ENCODE peak calls at places on chromosomes 1 and 21, in nine cellular contexts. V is heart left ventricle, K is HCT116, Z is AG04450, W is mammary epithelial cell, G is fibroblast of lung, B is aorta, A is uterus, X is cardiac muscle cell. M is an unnamed sample.

GRCh38 chr1:246537441-246537840 is 28.6 kb downstream of the TFB2M start:
- DNase-seq in K (no peak), G (no peak), Z (no peak), W (no peak), A (no peak), X (no peak), V (no peak), B (no peak), M (no peak)

GRCh38 chr21:42002421-42002958 is 7.7 kb downstream of the ZBTB21 start:
- DNase-seq in V (no peak), B (no peak), A (no peak), G (peak; percentile 72), K (no peak), W (peak; percentile 66), X (peak; percentile 61), Z (peak; percentile 86), M (no peak)

GRCh38 chr1:54407201-54407956 is 1.2 kb upstream of the SSBP3 start:
- DNase-seq in V (peak; percentile 81), Z (peak; percentile 83), K (peak; percentile 94), B (peak; percentile 77), A (peak; percentile 90), W (peak; percentile 85), X (peak; percentile 96), G (peak; percentile 97), M (peak; percentile 84)

GRCh38 chr1:18110968-18111367 is 3.4 kb downstream of the IGSF21 start:
- DNase-seq in X (no peak), A (no peak), Z (no peak), G (no peak), K (no peak), W (no peak), B (peak; percentile 77), V (no peak), M (no peak)

GRCh38 chr1:167517535-167518330 is 596 bp downstream of the CD247 start:
- DNase-seq in B (peak; percentile 50), Z (no peak), G (no peak), A (no peak), K (no peak), V (no peak), W (no peak), X (no peak), M (no peak)

GRCh38 chr21:20315044-20315443 is 683.2 kb upstream of the NCAM2 start:
- DNase-seq in V (no peak), K (no peak), W (no peak), G (no peak), X (no peak), Z (no peak), A (no peak), B (no peak), M (no peak)

GRCh38 chr1:98374098-98374497 is 287.4 kb upstream of the SNX7 start:
- DNase-seq in K (no peak), B (no peak), W (no peak), A (no peak), Z (no peak), X (no peak), G (no peak), V (no peak), M (no peak)

GRCh38 chr1:169105434-169106094 is 926 bp upstream of the ATP1B1 start:
- DNase-seq in G (no peak), A (peak; percentile 58), X (no peak), W (peak; percentile 57), K (no peak), V (peak; percentile 81), Z (no peak), B (peak; percentile 72), M (peak; percentile 86)

GRCh38 chr1:201448981-201449380 is 20.0 kb downstream of the PHLDA3 start:
- DNase-seq in Z (no peak), K (no peak), G (no peak), X (no peak), V (no peak), W (no peak), B (peak; percentile 32), A (no peak), M (peak; percentile 23)

GRCh38 chr1:169931795-169932195 is 38.1 kb upstream of the SCYL3 start:
- DNase-seq in W (no peak), K (no peak), V (no peak), Z (no peak), A (no peak), X (no peak), G (peak; percentile 49), B (no peak), M (no peak)

GRCh38 chr21:42400525-42400924 is 3.2 kb upstream of the UBASH3A start:
- DNase-seq in B (no peak), W (peak; percentile 57), G (no peak), V (no peak), A (no peak), K (no peak), X (peak; percentile 6), Z (no peak), M (no peak)

GRCh38 chr1:110582378-110582777 is 23.8 kb downstream of the KCNA2 start:
- DNase-seq in G (no peak), V (no peak), A (no peak), B (no peak), K (no peak), W (no peak), Z (no peak), X (no peak), M (no peak)

GRCh38 chr21:37257967-37258877 is 8.9 kb downstream of the VPS26C start:
- DNase-seq in B (peak; percentile 58), G (peak; percentile 56), V (peak; percentile 61), X (peak; percentile 66), W (peak; percentile 81), A (peak; percentile 31), Z (no peak), K (no peak), M (peak; percentile 59)

GRCh38 chr1:77687519-77687906 is 5.1 kb upstream of the ZZZ3 start:
- DNase-seq in W (no peak), G (peak; percentile 25), V (peak; percentile 19), B (peak; percentile 52), X (peak; percentile 80), A (peak; percentile 16), Z (no peak), K (peak; percentile 13), M (peak; percentile 47)

GRCh38 chr1:75855010-75855409 is 58.3 kb downstream of the MSH4 start:
- DNase-seq in A (no peak), V (no peak), X (peak; percentile 37), B (no peak), Z (no peak), K (peak; percentile 8), W (peak; percentile 88), G (peak; percentile 80), M (no peak)

GRCh38 chr1:196558424-196558823 is 49.8 kb downstream of the KCNT2 start:
- DNase-seq in K (no peak), G (peak; percentile 84), V (no peak), W (peak; percentile 14), A (no peak), B (no peak), Z (peak; percentile 6), X (peak; percentile 90), M (no peak)

GRCh38 chr21:32463367-32463766 is 50.9 kb downstream of the EVA1C start:
- DNase-seq in K (peak; percentile 69), G (peak; percentile 22), W (peak; percentile 24), X (peak; percentile 67), B (peak; percentile 71), Z (no peak), A (peak; percentile 59), V (no peak), M (no peak)

GRCh38 chr1:233461847-233462246 is 134.3 kb downstream of the MAP3K21 start:
- DNase-seq in Z (no peak), A (no peak), X (no peak), W (no peak), K (no peak), B (no peak), V (no peak), G (no peak), M (no peak)

DNA sequence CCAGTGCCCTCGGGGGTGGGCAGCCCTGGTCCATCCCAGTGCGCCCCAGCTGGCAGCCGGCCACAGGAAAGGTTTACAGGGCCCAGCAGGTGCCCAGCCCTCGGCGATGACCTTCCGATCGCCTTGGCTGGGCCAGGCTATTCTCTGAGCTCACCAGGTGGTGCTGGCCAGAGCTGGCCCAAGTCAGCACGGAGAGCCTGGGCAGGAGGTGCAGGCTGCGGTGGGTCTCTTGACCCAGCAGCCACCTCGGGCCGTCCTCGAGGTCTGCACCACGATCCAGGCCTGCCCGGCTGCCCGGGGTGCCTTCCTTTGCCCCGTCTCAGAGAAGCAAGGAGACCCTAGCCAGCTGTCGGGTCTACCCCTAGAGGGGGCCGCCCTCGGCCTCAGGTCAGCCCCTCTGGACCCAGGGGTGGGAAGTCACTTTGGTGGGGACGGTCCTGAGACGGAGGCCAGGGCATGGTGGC is 370 bp downstream of the PERM1 start:
- DNase-seq in K (no peak), G (no peak), X (no peak), V (peak; percentile 19), W (no peak), Z (no peak), A (no peak), B (peak; percentile 42), M (no peak)
- H3K27me3 ChIP-seq in K (no peaks in the 10 kb centered on the region), G (peaks cover 6% of the 10 kb centered on the region), X (peaks cover 35% of the 10 kb centered on the region), V (peaks cover 7% of the 10 kb centered on the region), W (peaks cover 2% of the 10 kb centered on the region), Z (peaks cover 35% of the 10 kb centered on the region), A (no peaks in the 10 kb centered on the region), B (no peaks in the 10 kb centered on the region), M (no peaks in the 10 kb centered on the region)

GRCh38 chr1:227661495-227661894 is 73.6 kb downstream of the JMJD4 start:
- DNase-seq in V (no peak), B (no peak), Z (no peak), W (no peak), G (no peak), X (no peak), K (no peak), A (no peak), M (no peak)
- H3K9me3 ChIP-seq in V (peaks cover 100% of the 10 kb centered on the region), B (peaks cover 25% of the 10 kb centered on the region), Z (peaks cover 35% of the 10 kb centered on the region), W (peaks cover 64% of the 10 kb centered on the region), G (no peaks in the 10 kb centered on the region), X (peaks cover 4% of the 10 kb centered on the region), K (peaks cover 78% of the 10 kb centered on the region), A (peaks cover 96% of the 10 kb centered on the region), M (no peaks in the 10 kb centered on the region)

GRCh38 chr1:119655160-119655559 is 7.1 kb upstream of the ZNF697 start:
- DNase-seq in B (no peak), X (peak; percentile 50), V (no peak), G (no peak), W (no peak), K (no peak), A (no peak), Z (no peak), M (no peak)
- H3K27me3 ChIP-seq in B (no peaks in the 10 kb centered on the region), X (no peaks in the 10 kb centered on the region), V (no peaks in the 10 kb centered on the region), G (no peaks in the 10 kb centered on the region), W (no peaks in the 10 kb centered on the region), K (peaks cover 55% of the 10 kb centered on the region), A (no peaks in the 10 kb centered on the region), Z (peaks cover 4% of the 10 kb centered on the region), M (no peaks in the 10 kb centered on the region)

DNA sequence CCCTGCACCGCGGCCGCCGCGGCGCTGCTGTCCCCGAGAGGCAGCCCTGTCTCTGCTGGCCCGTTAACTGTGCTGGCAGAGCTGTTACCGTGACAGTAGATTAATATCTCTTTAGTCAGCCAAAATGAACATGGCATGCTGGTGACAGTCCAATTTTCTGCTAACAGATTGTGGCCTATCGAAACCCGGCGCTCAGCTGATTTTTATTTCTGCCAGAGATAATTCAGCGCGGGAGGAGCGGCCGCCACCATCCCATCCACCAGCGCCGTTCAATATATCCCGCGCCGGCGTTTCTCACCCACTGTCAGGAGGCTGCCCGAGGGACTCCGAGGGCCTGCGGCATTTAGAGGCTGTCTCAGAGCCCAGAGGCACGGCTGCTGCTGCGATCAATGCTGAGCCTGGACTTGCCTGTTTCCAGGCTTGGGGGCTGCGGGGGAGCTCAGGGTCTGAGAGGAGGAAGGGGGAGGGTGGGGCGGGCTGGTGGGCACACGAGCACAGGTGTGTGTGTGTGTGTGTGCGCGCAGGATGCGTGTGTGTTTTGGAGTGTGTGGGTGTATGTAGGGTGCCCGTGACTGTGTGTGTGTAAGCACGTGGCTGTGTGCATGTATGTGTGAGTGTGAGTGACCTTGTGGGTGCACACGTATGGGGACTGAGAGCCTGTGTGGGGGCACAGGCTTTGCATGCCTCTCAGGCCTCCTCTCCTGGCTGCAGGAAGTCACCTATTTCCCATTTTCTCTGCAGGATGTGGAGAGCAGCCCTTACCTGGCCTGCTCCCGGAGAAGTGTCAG is 109.7 kb upstream of the ACTRT2 start:
- DNase-seq in V (no peak), Z (no peak), G (no peak), K (no peak), W (no peak), A (no peak), B (no peak), X (no peak), M (no peak)
- H3K9me3 ChIP-seq in V (no peaks in the 10 kb centered on the region), Z (peaks cover 100% of the 10 kb centered on the region), G (peaks cover 7% of the 10 kb centered on the region), K (no peaks in the 10 kb centered on the region), W (peaks cover 59% of the 10 kb centered on the region), A (no peaks in the 10 kb centered on the region), B (no peaks in the 10 kb centered on the region), X (no peaks in the 10 kb centered on the region), M (no peaks in the 10 kb centered on the region)